ENCODE peak calls at places on chromosomes 6 and 20, in ten cellular contexts. G, I, C, Y, A, K, Q, P, W and E are unnamed samples. For H3K36me3, the result is how much of the 10 kb centered on the place peaks cover.

GRCh38 chr6:14010275-14010674 is 85.5 kb downstream of the RNF182 start:
- DNase-seq in A (no peak), P (no peak), Y (no peak), I (no peak), C (no peak), K (no peak), G (no peak), W (no peak), Q (no peak), E (no peak)

GRCh38 chr6:84284428-84285033 is 57.1 kb upstream of the CEP162 start:
- DNase-seq in Y (no peak), W (no peak), Q (no peak), I (no peak), C (no peak), P (no peak), A (no peak), K (no peak), G (no peak), E (no peak)

GRCh38 chr6:118283759-118284158 is 264.3 kb upstream of the PLN start:
- DNase-seq in W (no peak), P (peak), C (no peak), K (peak), A (peak), G (peak), I (no peak), Q (peak), Y (no peak), E (peak)

GRCh38 chr6:148983366-148983765 is 236.5 kb downstream of the UST start:
- DNase-seq in A (no peak), I (no peak), K (no peak), W (no peak), C (no peak), Q (no peak), P (no peak), G (no peak), Y (no peak), E (no peak)

GRCh38 chr6:70844301-70844700 is 112.6 kb downstream of the B3GAT2 start:
- DNase-seq in G (no peak), C (no peak), Y (no peak), W (no peak), K (no peak), Q (no peak), I (no peak), A (no peak), P (no peak), E (no peak)

GRCh38 chr20:41408131-41408789 is 41.6 kb upstream of the EMILIN3 start:
- DNase-seq in G (no peak), Q (no peak), K (no peak), A (no peak), W (no peak), Y (no peak), I (no peak), C (no peak), P (no peak), E (no peak)

GRCh38 chr6:31351734-31352496 is 5.1 kb downstream of the HLA-B start:
- DNase-seq in Y (no peak), W (no peak), I (no peak), K (no peak), C (peak), Q (peak), G (peak), A (no peak), P (no peak), E (peak)

GRCh38 chr6:146357578-146358340 is 185.9 kb upstream of the RAB32 start:
- DNase-seq in I (no peak), P (no peak), K (no peak), Y (no peak), G (no peak), C (no peak), Q (no peak), A (peak), W (no peak), E (no peak)

GRCh38 chr20:25338112-25339023 is 52.3 kb downstream of the ABHD12 start:
- DNase-seq in K (no peak), Y (no peak), W (no peak), Q (no peak), C (no peak), I (no peak), G (no peak), P (no peak), A (peak), E (no peak)

GRCh38 chr6:158205220-158205944 is 37.2 kb downstream of the GTF2H5 start:
- DNase-seq in Q (no peak), Y (no peak), G (no peak), W (no peak), C (no peak), I (no peak), P (no peak), A (no peak), K (no peak), E (no peak)

GRCh38 chr6:150667977-150668716 is 68.5 kb downstream of the PLEKHG1 start:
- DNase-seq in P (peak), I (peak), A (no peak), K (peak), Q (no peak), W (peak), G (no peak), Y (peak), C (no peak), E (no peak)

DNA sequence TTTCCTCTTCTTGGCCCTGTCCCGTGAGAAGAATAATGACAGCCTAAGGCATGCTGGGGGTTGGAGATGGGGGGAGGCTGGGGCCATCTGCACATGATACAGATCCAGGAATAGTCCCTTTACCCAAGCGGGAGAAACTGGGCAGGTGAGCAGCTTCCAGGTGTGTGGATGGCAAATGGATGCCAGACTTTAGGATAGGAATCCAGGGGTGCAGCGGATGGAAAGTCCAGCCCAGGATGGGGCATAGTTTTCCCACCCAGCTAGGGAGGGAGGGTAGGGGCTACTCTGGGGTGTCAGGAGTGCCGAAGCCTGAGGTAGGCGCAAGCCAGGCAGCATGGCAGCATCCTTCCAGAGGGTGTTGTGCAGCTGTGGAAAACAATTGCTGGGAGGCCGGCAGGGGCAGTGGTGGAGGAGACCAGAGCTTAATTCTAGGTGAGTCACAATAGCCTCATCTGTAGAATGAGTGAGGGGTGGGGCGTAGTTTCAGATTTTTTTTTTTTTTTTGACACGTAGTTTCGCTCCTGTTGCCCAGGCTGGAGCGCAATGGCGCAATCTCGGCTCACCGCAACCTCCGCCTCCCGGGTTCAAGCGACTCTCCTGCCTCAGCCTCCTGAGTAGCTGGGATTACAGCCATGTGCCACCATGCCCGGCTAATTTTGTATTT is 15.4 kb upstream of the FAM110A start:
- DNase-seq in P (no peak), A (no peak), Y (no peak), K (no peak), Q (no peak), G (no peak), W (no peak), I (no peak), C (no peak), E (no peak)
- H3K27ac ChIP-seq in P (no peak), A (no peak), Y (no peak), K (no peak), Q (no peak), G (no peak), W (no peak), I (no peak), C (no peak), E (no peak)

GRCh38 chr20:49644980-49645565 is 68.6 kb downstream of the B4GALT5 start:
- DNase-seq in I (no peak), P (no peak), K (no peak), G (no peak), Q (no peak), W (no peak), C (no peak), A (no peak), Y (no peak), E (no peak)

GRCh38 chr20:49649672-49650071 is 64.0 kb downstream of the B4GALT5 start:
- DNase-seq in C (no peak), K (no peak), W (no peak), A (no peak), Y (no peak), P (no peak), Q (no peak), I (no peak), G (no peak), E (no peak)

GRCh38 chr20:49646528-49646927 is 67.2 kb downstream of the B4GALT5 start:
- DNase-seq in C (no peak), G (no peak), A (no peak), Y (no peak), Q (no peak), W (no peak), K (no peak), P (no peak), I (no peak), E (no peak)

GRCh38 chr20:49646126-49646525 is 67.6 kb downstream of the B4GALT5 start:
- DNase-seq in G (no peak), Q (no peak), W (no peak), Y (no peak), P (no peak), C (no peak), I (no peak), K (no peak), A (peak), E (no peak)

DNA sequence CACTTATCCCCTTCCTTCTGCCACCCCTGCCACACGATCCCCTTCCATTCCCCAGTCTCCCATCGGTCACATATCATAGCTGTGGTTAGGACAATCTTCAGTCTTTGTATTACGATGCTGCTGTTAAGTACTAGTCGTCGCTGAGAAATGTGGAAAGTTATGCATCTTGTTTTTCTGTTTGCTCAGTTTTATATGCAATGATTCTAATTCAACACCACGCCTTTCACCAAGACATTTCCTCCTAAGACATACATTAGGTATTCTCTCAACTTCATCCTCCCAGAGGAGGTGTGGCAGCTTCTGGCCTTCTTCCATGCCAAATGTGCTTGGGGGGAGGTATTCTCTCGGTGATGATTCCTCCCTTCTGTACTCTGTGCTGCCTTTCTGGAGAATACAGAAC is 66.2 kb downstream of the B4GALT5 start:
- DNase-seq in W (no peak), C (no peak), A (peak), Q (no peak), G (no peak), I (no peak), Y (no peak), P (no peak), K (no peak), E (no peak)
- H3K36me3 ChIP-seq in W (under half), C (under half), A (under half), Q (under half), G (under half), I (under half), Y (half or more), P (under half), K (under half), E (under half)

GRCh38 chr6:28988536-28989415 is 16.3 kb downstream of the ZNF311 start:
- DNase-seq in Y (peak), G (peak), K (peak), C (peak), A (peak), Q (peak), W (peak), P (peak), I (peak), E (peak)
- H3K4me3 ChIP-seq in Y (peak), G (peak), K (peak), C (peak), A (peak), Q (peak), W (no peak), P (no peak), I (peak), E (peak)

GRCh38 chr20:57436223-57436545 is 45.0 kb downstream of the RBM38 start:
- DNase-seq in Y (no peak), G (no peak), W (no peak), Q (no peak), K (no peak), C (no peak), I (no peak), P (no peak), A (no peak), E (no peak)
- H3K27ac ChIP-seq in Y (peak), G (no peak), W (no peak), Q (no peak), K (no peak), C (no peak), I (no peak), P (no peak), A (no peak), E (no peak)

GRCh38 chr6:144555078-144555477 is 269.9 kb downstream of the UTRN start:
- DNase-seq in K (no peak), C (no peak), G (no peak), A (no peak), Y (no peak), Q (no peak), W (no peak), P (no peak), I (no peak), E (no peak)
- H3K36me3 ChIP-seq in K (under half), C (half or more), G (under half), A (under half), Y (half or more), Q (under half), W (under half), P (under half), I (under half), E (under half)

GRCh38 chr6:122049341-122049740 is 350.1 kb upstream of the HSF2 start:
- DNase-seq in W (no peak), G (no peak), C (no peak), A (no peak), I (no peak), Y (no peak), Q (no peak), P (no peak), K (no peak), E (no peak)

GRCh38 chr6:122050226-122050755 is 349.2 kb upstream of the HSF2 start:
- DNase-seq in C (no peak), Q (no peak), K (no peak), I (no peak), P (no peak), W (no peak), A (no peak), Y (no peak), G (no peak), E (no peak)

GRCh38 chr6:122052501-122052900 is 347.0 kb upstream of the HSF2 start:
- DNase-seq in Y (no peak), Q (no peak), W (no peak), A (no peak), I (no peak), K (no peak), G (no peak), P (no peak), C (no peak), E (no peak)

GRCh38 chr6:122043421-122043820 is 356.0 kb upstream of the HSF2 start:
- DNase-seq in K (no peak), Y (no peak), A (no peak), I (no peak), W (no peak), Q (no peak), C (no peak), P (no peak), G (no peak), E (no peak)

DNA sequence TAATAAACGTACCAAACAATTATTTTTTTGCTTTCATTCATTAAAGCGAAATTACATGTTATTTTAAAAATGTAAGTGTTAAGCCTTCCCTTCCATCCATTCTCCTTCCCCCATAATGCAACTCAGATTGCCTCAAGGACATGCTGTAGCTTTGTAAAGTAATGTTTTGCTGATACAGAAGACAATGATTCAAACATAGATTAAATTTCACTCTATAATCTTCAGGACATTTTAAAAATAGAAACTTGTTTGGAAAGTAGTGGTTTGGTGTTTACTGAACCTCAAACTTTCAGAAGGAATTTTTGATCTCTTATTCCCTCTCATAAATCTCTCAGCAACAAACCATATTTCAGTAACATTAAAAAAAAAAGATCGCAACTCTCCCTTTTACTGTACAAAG is 350.9 kb upstream of the HSF2 start:
- DNase-seq in K (no peak), A (no peak), W (no peak), Q (no peak), I (no peak), P (no peak), C (no peak), Y (no peak), G (no peak), E (no peak)
- H3K4me3 ChIP-seq in K (no peak), A (peak), W (no peak), Q (no peak), I (no peak), P (no peak), C (no peak), Y (no peak), G (no peak), E (no peak)